ENCODE peak calls at places on chromosomes 3 and 15, in five cellular contexts. One of them, this sample, is unnamed.

GRCh38 chr3:196711838-196712513 is at the start of the genes CEP19 and PIGX:
- DNase-seq in anterior cingulate cortex: peak
- DNase-seq in lung microvascular endothelial cell: peak
- DNase-seq in fibroblast of the conjunctiva: peak
- DNase-seq in activated effector memory CD4-positive, alpha-beta T cell treated with Interleukin-2 at 50 U/mL for 16 hours: peak
- DNase-seq in this sample: peak

GRCh38 chr3:53269888-53270880 is 14.4 kb upstream of the TKT start:
- DNase-seq in anterior cingulate cortex: peak
- DNase-seq in lung microvascular endothelial cell: peak
- DNase-seq in fibroblast of the conjunctiva: peak
- DNase-seq in activated effector memory CD4-positive, alpha-beta T cell treated with Interleukin-2 at 50 U/mL for 16 hours: no peak
- DNase-seq in this sample: peak

GRCh38 chr15:80120636-80121035 is 32.2 kb upstream of the FAH start:
- DNase-seq in anterior cingulate cortex: no peak
- DNase-seq in lung microvascular endothelial cell: no peak
- DNase-seq in fibroblast of the conjunctiva: no peak
- DNase-seq in activated effector memory CD4-positive, alpha-beta T cell treated with Interleukin-2 at 50 U/mL for 16 hours: no peak
- DNase-seq in this sample: no peak

GRCh38 chr15:61033938-61034792 is 194.9 kb downstream of the RORA start:
- DNase-seq in anterior cingulate cortex: no peak
- DNase-seq in lung microvascular endothelial cell: peak
- DNase-seq in fibroblast of the conjunctiva: no peak
- DNase-seq in activated effector memory CD4-positive, alpha-beta T cell treated with Interleukin-2 at 50 U/mL for 16 hours: no peak
- DNase-seq in this sample: no peak

GRCh38 chr3:13379191-13379830 is 40.8 kb downstream of the NUP210 start:
- DNase-seq in anterior cingulate cortex: peak
- DNase-seq in lung microvascular endothelial cell: peak
- DNase-seq in fibroblast of the conjunctiva: no peak
- DNase-seq in activated effector memory CD4-positive, alpha-beta T cell treated with Interleukin-2 at 50 U/mL for 16 hours: no peak
- DNase-seq in this sample: peak

GRCh38 chr3:12188328-12188648 is 29.6 kb upstream of the TIMP4 start:
- DNase-seq in anterior cingulate cortex: no peak
- DNase-seq in lung microvascular endothelial cell: no peak
- DNase-seq in fibroblast of the conjunctiva: no peak
- DNase-seq in activated effector memory CD4-positive, alpha-beta T cell treated with Interleukin-2 at 50 U/mL for 16 hours: no peak
- DNase-seq in this sample: no peak

GRCh38 chr3:12135029-12135634 is 23.6 kb downstream of the TIMP4 start:
- DNase-seq in anterior cingulate cortex: peak
- DNase-seq in lung microvascular endothelial cell: peak
- DNase-seq in fibroblast of the conjunctiva: peak
- DNase-seq in activated effector memory CD4-positive, alpha-beta T cell treated with Interleukin-2 at 50 U/mL for 16 hours: peak
- DNase-seq in this sample: no peak

GRCh38 chr15:51758645-51759044 is 7.2 kb downstream of the TMOD2 start:
- DNase-seq in anterior cingulate cortex: peak
- DNase-seq in lung microvascular endothelial cell: peak
- DNase-seq in fibroblast of the conjunctiva: peak
- DNase-seq in activated effector memory CD4-positive, alpha-beta T cell treated with Interleukin-2 at 50 U/mL for 16 hours: no peak
- DNase-seq in this sample: no peak

GRCh38 chr15:47293763-47294162 is 423.5 kb upstream of the SEMA6D start:
- DNase-seq in anterior cingulate cortex: no peak
- DNase-seq in lung microvascular endothelial cell: no peak
- DNase-seq in fibroblast of the conjunctiva: peak
- DNase-seq in activated effector memory CD4-positive, alpha-beta T cell treated with Interleukin-2 at 50 U/mL for 16 hours: no peak
- DNase-seq in this sample: peak

This sample was measured in putamen.